ENCODE peak calls at places on chromosomes 3 and 15, in six cellular contexts. D is CD4-positive, alpha-beta T cell; V is prostate gland; E is heart left ventricle; H is HFFc6; L is tibial nerve. Q is an unnamed sample.

GRCh38 chr3:118526758-118527526 is 507.7 kb downstream of the IGSF11 start:
- DNase-seq in D (no peak), V (no peak), E (no peak), H (no peak), L (no peak), Q (no peak)

GRCh38 chr3:60912142-60912541 is 339.1 kb downstream of the FHIT start:
- DNase-seq in D (no peak), V (no peak), E (no peak), H (no peak), L (no peak), Q (peak)

GRCh38 chr3:197599089-197599765 is 43.5 kb upstream of the BDH1 start:
- DNase-seq in D (peak), V (peak), E (peak), H (peak), L (peak), Q (peak)

GRCh38 chr15:50884583-50884982 is 23.9 kb upstream of the AP4E1 start:
- DNase-seq in D (no peak), V (no peak), E (no peak), H (peak), L (no peak), Q (peak)

GRCh38 chr15:72934006-72934405 is 118.3 kb upstream of the NEO1 start:
- DNase-seq in D (no peak), V (no peak), E (no peak), H (no peak), L (no peak), Q (no peak)

GRCh38 chr3:39432342-39432741 is 25.8 kb downstream of the RPSA start:
- DNase-seq in D (no peak), V (no peak), E (no peak), H (no peak), L (no peak), Q (peak)

GRCh38 chr3:42118762-42119361 is 27.7 kb downstream of the TRAK1 start:
- DNase-seq in D (no peak), V (peak), E (no peak), H (peak), L (peak), Q (peak)

GRCh38 chr3:28916713-28917499 is 364.0 kb upstream of the RBMS3 start:
- DNase-seq in D (no peak), V (peak), E (peak), H (peak), L (peak), Q (peak)

GRCh38 chr3:86991482-86991815 is 500 bp upstream of the VGLL3 start:
- DNase-seq in D (no peak), V (no peak), E (no peak), H (no peak), L (no peak), Q (no peak)

GRCh38 chr3:86989611-86990010 is 1.3 kb downstream of the VGLL3 start:
- DNase-seq in D (no peak), V (no peak), E (no peak), H (no peak), L (no peak), Q (no peak)

GRCh38 chr3:86990171-86990733 is 697 bp downstream of the VGLL3 start:
- DNase-seq in D (no peak), V (peak), E (peak), H (peak), L (no peak), Q (peak)

GRCh38 chr3:86991840-86992430 is 986 bp upstream of the VGLL3 start:
- DNase-seq in D (no peak), V (no peak), E (no peak), H (peak), L (no peak), Q (peak)

DNA sequence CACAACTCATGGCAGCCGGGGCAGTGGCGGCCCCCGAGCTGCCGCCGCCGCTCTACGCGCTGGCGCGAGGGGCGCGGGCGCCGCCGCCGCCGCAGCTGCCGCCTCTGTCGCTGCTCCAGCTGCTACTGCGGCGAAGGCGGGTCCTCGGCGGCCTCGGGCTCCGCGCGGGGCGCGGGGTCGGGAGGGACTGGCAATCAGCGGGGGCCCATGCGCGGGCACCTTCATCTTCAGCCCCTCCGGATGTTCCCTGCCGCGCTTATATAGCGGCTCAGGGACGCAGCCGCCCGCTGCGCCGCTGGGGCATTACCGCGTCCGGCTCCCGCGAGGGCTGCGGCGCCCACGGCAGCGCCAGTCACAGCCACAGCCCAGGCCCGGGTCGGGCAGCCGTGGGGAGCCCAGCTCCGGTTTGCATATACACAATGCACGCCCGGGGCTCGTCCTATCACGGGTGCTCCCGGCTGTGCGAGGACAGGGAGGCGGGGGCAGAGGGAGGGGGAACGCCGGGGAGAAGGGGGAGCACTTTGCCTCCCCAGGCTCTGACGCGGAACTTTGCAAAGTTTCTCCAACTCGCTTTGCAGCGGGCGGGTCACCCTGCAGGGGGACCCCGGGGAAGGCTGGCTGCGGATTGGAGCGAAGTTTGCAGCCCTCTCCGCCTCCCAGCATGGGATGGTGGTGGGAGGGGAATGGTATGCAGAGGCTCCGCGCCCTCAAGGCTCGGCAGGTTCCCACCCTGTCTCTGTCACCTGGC is at the start of gene VGLL3:
- DNase-seq in D (no peak), V (peak), E (peak), H (peak), L (peak), Q (peak)
- TF ChIP-seq CTCF in D (no peak), V (no peak), E (no peak), H (peak), L (peak), Q (peak)

DNA sequence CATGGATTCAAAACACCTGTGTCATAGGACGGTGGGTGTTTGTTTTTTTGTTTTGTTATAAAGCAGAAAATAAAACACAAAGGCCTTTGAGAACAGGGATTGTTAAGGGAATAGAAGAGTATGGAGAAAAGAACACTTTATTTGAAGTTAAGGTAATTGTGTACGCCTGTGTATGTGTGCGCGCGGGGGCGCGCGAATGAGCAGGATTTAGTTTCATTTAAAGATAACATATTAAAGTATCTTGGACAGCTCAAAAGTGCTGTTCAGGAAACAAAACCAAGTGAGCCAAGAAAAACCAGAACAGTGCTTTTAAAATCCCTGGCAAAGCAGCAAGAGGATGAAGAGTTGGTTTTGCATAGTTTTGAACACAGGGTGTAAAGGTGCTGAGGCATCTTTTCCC is 1.9 kb downstream of the CPNE4 start:
- DNase-seq in D (no peak), V (no peak), E (no peak), H (no peak), L (no peak), Q (no peak)
- TF ChIP-seq CTCF in D (no peak), V (no peak), E (no peak), H (no peak), L (no peak), Q (no peak)

DNA sequence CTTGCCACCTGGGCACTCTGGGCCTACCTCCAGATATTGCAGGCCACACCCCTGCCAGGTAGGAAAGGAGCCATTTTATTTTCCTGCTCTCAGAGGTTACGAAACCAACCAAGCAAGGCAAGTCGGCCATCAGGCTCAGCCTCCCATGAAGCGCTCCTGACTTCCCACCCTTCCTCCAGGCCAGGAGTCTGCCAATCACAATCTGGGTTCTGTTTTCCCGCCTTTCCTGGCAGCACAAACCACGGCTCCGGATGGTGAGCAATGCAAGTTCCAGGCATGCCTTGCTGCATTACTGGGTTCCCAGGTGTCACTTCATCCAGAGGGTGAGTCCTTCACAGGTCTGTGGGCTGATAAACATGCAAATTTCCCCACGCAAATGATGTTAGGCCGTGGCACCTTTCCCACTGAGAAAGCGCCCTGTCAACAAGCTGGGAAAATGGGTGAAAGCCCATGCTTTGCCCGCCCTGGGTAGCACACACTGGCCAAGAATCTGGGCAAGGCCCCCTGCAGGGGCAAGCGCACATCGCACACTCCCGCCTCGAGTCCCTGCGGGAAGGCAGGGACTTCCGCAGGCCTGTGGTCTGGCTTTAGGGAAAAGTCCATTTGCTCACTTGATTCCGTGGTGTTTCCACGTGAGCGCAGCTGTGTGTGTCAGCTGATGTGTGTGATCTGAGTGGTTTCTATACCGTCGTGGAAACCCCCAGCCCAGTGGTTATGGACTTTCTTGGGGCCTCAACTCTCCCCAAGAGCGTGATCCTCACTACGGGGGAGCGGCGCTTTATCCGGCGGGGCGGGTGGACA is 61.6 kb upstream of the RYK start:
- DNase-seq in D (no peak), V (peak), E (peak), H (no peak), L (peak), Q (peak)
- TF ChIP-seq CTCF in D (no peak), V (no peak), E (no peak), H (peak), L (peak), Q (no peak)

DNA sequence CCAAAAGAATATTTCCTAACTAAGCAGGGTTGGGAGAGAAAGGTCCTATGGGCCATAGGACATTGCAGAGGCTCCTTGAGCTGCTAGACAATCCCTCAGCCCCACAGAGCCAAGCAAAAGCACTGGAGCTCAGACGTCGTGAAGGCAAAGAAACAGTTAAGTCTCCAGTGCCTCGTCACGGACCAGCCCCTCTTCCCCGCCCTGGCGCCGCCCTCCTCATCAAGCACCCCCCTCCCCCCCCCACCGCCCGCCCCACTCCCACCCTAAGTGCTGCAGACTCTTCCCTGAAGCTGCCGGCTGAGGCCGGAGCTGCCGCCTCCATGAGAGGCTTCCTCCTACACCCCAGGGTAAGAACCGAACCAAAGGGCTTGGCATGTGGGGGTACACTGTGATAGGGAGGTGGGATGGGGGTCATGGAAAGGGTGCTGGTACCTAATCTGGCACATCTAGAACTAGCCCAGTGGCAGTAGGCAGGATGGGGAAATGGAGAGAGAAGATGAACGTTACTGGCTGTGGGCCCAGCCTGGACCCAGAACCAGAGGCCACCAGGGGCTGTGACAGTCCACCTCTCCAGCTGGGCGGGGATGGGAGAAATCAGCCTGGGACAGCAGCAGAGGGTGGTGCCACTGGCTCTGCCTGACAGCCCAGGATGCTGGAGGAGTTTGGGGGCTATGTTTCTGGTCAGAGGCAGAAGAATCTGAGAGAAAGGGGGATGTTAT is at the start of gene MAP1A:
- DNase-seq in D (no peak), V (no peak), E (peak), H (peak), L (peak), Q (no peak)
- TF ChIP-seq CTCF in D (no peak), V (no peak), E (no peak), H (no peak), L (no peak), Q (no peak)

DNA sequence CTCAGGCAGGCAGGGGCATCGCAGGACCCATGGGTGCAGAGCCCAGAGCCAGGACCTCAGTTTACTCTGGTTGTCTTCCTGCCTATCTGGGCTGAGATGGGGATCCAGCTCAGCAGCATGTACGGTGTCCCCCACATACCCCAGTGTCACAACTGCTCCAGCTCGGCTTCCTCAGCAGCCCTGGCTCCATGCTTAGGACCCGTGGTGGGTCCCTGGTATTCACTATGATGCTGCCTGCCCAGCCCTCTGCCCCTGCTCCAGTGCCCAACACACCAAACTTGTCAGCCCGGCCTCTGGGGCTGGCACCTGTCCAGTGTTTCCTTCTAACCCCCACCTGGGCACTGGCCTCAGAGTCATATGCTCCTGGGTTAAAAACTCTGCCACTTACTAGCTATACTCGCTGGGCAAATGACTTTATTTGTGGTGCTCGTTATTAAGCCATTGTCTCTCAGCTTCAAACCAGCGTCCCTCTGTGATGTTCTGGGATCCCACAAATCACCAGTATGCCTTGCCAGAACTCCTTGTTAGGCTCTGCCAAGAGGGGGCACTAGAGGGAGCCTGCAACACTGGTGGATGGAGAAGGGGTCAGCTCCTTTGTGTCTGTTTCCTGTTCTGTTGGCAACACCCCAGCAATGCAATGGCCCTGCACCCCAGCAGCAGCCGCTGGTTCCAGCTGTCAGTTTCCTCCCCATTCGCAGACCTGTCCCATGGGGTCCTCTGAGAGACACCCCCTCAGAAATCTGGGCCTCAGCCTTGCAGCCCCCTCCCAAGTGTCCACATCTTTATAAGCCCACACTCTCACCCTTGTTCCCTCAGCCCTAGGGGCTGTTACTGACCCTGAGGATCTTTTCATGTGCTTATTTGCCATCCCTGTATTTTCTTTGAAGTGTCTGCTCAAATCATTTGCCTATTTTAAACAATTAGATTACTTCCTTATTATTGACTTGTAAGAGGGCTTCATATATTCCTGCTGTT is 24.1 kb upstream of the MRPS22 start:
- DNase-seq in D (no peak), V (no peak), E (no peak), H (no peak), L (no peak), Q (no peak)
- TF ChIP-seq CTCF in D (no peak), V (no peak), E (peak), H (peak), L (no peak), Q (peak)

DNA sequence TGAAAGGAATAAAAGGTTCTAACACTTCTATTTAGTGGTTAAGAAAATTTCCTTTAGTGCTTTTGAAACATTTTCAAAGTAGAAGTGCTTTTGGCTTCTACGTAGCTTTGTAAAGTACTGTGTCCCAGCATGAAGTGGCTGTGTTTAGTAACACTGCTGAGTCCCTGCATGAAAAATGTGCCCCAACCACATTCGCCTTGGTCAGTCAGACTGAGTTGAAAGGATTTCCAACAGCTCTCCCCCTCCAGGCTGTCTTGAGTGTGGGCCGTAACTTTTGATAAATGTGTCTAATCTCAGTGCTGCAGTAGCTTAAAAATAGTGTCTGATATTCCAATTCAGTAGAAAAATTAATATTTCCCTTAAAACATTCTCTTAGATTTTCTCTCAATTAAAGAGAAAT is 115.0 kb downstream of the NR1D2 start:
- DNase-seq in D (no peak), V (peak), E (no peak), H (peak), L (no peak), Q (peak)
- TF ChIP-seq CTCF in D (no peak), V (no peak), E (no peak), H (peak), L (no peak), Q (no peak)

DNA sequence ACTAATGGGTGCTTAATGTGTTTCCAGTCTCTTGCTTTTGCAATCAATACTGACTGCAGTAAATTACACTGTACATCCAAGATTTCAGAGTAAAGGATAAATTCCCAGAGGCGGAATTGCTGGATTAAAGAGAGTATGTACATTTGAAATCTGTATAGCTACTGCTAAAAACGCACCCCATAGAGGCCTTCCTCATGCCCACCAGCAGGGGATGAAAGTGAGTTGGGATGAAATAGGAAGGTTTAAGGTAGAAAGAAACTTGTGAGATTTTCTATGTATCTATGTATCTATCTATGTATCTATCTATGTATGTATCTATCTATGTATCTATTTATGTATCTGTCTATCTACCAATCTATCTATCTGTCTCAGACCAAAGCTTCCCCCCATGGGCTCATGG is 28.4 kb downstream of the TMEM44 start:
- DNase-seq in D (no peak), V (no peak), E (no peak), H (no peak), L (no peak), Q (peak)
- TF ChIP-seq CTCF in D (no peak), V (no peak), E (no peak), H (peak), L (no peak), Q (peak)

DNA sequence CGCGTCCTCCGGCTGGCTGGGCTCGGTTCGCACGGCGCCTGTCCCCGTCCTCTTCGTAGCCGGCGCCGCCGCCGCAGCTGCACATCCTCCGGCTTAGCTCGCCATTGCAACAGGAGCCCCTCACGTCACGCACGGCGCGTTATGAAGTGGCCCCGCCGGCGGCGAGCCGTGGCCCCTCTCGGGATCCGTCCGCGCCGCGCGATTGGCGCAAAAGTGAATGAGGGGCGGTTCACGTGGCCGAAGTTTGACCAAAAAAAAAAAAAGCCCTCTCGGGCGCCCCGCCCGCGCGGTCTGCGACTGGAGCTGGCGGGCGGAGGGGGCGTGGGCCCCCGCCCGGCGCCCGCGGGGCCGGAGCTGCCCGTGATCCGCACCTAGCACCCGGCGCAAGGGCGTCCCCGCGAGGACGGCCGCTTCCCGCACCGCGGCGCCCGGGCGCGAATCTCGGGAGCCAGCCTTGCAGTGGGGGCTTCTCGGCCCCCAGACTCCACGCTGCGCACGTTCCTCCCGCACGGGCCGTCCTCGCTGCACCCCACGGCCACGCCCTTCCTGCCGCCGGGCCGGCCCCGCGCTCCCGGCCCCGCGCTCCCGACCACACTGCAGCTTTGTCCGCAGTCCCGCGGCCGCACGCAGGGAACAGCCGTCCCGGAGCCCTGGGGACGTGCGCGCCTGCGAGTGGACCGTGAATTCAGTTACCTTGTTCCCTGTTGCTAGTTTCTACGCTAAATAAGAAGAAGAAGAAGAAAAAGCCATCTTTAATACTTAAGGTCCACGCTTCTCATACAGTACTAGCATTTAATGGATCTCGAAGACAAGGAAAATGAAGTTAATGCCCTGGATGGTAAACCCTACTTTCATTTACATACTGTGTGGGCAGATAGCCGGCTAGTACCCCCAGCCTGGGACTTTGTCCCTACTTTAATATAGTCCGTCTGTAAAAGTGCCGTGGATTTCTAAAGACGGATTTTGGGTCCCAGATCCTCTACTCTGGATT is at the start of gene CHSY1:
- DNase-seq in D (peak), V (peak), E (peak), H (peak), L (peak), Q (peak)
- TF ChIP-seq CTCF in D (no peak), V (no peak), E (peak), H (peak), L (peak), Q (peak)

Q was measured in PC-3.